ENCODE peak calls at places on chromosome 7, in nine cellular contexts. One of them, this sample, is unnamed.

GRCh38 chr7:101940830-101941229 is 123.4 kb downstream of the CUX1 start:
- DNase-seq in mucosa of descending colon: peak
- DNase-seq in PC-3: no peak
- DNase-seq in adrenal gland: no peak
- DNase-seq in lower lobe of right lung: no peak
- DNase-seq in astrocyte of the spinal cord: no peak
- DNase-seq in neural progenitor cell: peak
- DNase-seq in foreskin fibroblast: no peak
- DNase-seq in endodermal cell: peak
- DNase-seq in this sample: no peak

GRCh38 chr7:84535584-84536255 is 341.1 kb upstream of the SEMA3A start:
- DNase-seq in mucosa of descending colon: no peak
- DNase-seq in PC-3: no peak
- DNase-seq in adrenal gland: no peak
- DNase-seq in lower lobe of right lung: no peak
- DNase-seq in astrocyte of the spinal cord: no peak
- DNase-seq in neural progenitor cell: no peak
- DNase-seq in foreskin fibroblast: no peak
- DNase-seq in endodermal cell: no peak
- DNase-seq in this sample: no peak

GRCh38 chr7:151924508-151924907 is 31.7 kb upstream of the GALNTL5 start:
- DNase-seq in mucosa of descending colon: peak
- DNase-seq in PC-3: no peak
- DNase-seq in adrenal gland: no peak
- DNase-seq in lower lobe of right lung: no peak
- DNase-seq in astrocyte of the spinal cord: no peak
- DNase-seq in neural progenitor cell: no peak
- DNase-seq in foreskin fibroblast: no peak
- DNase-seq in endodermal cell: no peak
- DNase-seq in this sample: peak

GRCh38 chr7:102254521-102254920 is 32.1 kb upstream of the SH2B2 start:
- DNase-seq in mucosa of descending colon: no peak
- DNase-seq in PC-3: no peak
- DNase-seq in adrenal gland: no peak
- DNase-seq in lower lobe of right lung: no peak
- DNase-seq in astrocyte of the spinal cord: no peak
- DNase-seq in neural progenitor cell: no peak
- DNase-seq in foreskin fibroblast: no peak
- DNase-seq in endodermal cell: no peak
- DNase-seq in this sample: no peak

GRCh38 chr7:81618400-81619014 is 151.3 kb downstream of the HGF start:
- DNase-seq in mucosa of descending colon: no peak
- DNase-seq in PC-3: peak
- DNase-seq in adrenal gland: no peak
- DNase-seq in lower lobe of right lung: no peak
- DNase-seq in astrocyte of the spinal cord: peak
- DNase-seq in neural progenitor cell: no peak
- DNase-seq in foreskin fibroblast: peak
- DNase-seq in endodermal cell: no peak
- DNase-seq in this sample: no peak

GRCh38 chr7:51366930-51367613 is 50.5 kb upstream of the COBL start:
- DNase-seq in mucosa of descending colon: no peak
- DNase-seq in PC-3: peak
- DNase-seq in adrenal gland: peak
- DNase-seq in lower lobe of right lung: no peak
- DNase-seq in astrocyte of the spinal cord: peak
- DNase-seq in neural progenitor cell: peak
- DNase-seq in foreskin fibroblast: no peak
- DNase-seq in endodermal cell: peak
- DNase-seq in this sample: no peak

GRCh38 chr7:118826237-118826636 is 601.7 kb downstream of the ANKRD7 start:
- DNase-seq in mucosa of descending colon: no peak
- DNase-seq in PC-3: no peak
- DNase-seq in adrenal gland: no peak
- DNase-seq in lower lobe of right lung: no peak
- DNase-seq in astrocyte of the spinal cord: no peak
- DNase-seq in neural progenitor cell: no peak
- DNase-seq in foreskin fibroblast: no peak
- DNase-seq in endodermal cell: no peak
- DNase-seq in this sample: no peak

GRCh38 chr7:41098846-41099245 is 604.0 kb downstream of the INHBA start:
- DNase-seq in mucosa of descending colon: no peak
- DNase-seq in PC-3: no peak
- DNase-seq in adrenal gland: no peak
- DNase-seq in lower lobe of right lung: no peak
- DNase-seq in astrocyte of the spinal cord: no peak
- DNase-seq in neural progenitor cell: no peak
- DNase-seq in foreskin fibroblast: no peak
- DNase-seq in endodermal cell: no peak
- DNase-seq in this sample: no peak

GRCh38 chr7:2010551-2011265 is 222.0 kb downstream of the MAD1L1 start:
- DNase-seq in mucosa of descending colon: peak
- DNase-seq in PC-3: no peak
- DNase-seq in adrenal gland: no peak
- DNase-seq in lower lobe of right lung: peak
- DNase-seq in astrocyte of the spinal cord: no peak
- DNase-seq in neural progenitor cell: no peak
- DNase-seq in foreskin fibroblast: no peak
- DNase-seq in endodermal cell: no peak
- DNase-seq in this sample: no peak

GRCh38 chr7:140857048-140857447 is 67.7 kb downstream of the BRAF start:
- DNase-seq in mucosa of descending colon: no peak
- DNase-seq in PC-3: no peak
- DNase-seq in adrenal gland: no peak
- DNase-seq in lower lobe of right lung: no peak
- DNase-seq in astrocyte of the spinal cord: peak
- DNase-seq in neural progenitor cell: no peak
- DNase-seq in foreskin fibroblast: no peak
- DNase-seq in endodermal cell: no peak
- DNase-seq in this sample: no peak

GRCh38 chr7:44673324-44673723 is 66.9 kb downstream of the OGDH start:
- DNase-seq in mucosa of descending colon: no peak
- DNase-seq in PC-3: no peak
- DNase-seq in adrenal gland: peak
- DNase-seq in lower lobe of right lung: no peak
- DNase-seq in astrocyte of the spinal cord: no peak
- DNase-seq in neural progenitor cell: no peak
- DNase-seq in foreskin fibroblast: no peak
- DNase-seq in endodermal cell: no peak
- DNase-seq in this sample: no peak

GRCh38 chr7:47102442-47102841 is 479.5 kb downstream of the TNS3 start:
- DNase-seq in mucosa of descending colon: no peak
- DNase-seq in PC-3: no peak
- DNase-seq in adrenal gland: no peak
- DNase-seq in lower lobe of right lung: no peak
- DNase-seq in astrocyte of the spinal cord: no peak
- DNase-seq in neural progenitor cell: no peak
- DNase-seq in foreskin fibroblast: no peak
- DNase-seq in endodermal cell: no peak
- DNase-seq in this sample: no peak

GRCh38 chr7:36400023-36400422 is 10.4 kb downstream of the ANLN start:
- DNase-seq in mucosa of descending colon: no peak
- DNase-seq in PC-3: no peak
- DNase-seq in adrenal gland: no peak
- DNase-seq in lower lobe of right lung: no peak
- DNase-seq in astrocyte of the spinal cord: no peak
- DNase-seq in neural progenitor cell: no peak
- DNase-seq in foreskin fibroblast: no peak
- DNase-seq in endodermal cell: no peak
- DNase-seq in this sample: no peak

GRCh38 chr7:15889501-15889900 is 203.0 kb upstream of the MEOX2 start:
- DNase-seq in mucosa of descending colon: no peak
- DNase-seq in PC-3: peak
- DNase-seq in adrenal gland: peak
- DNase-seq in lower lobe of right lung: no peak
- DNase-seq in astrocyte of the spinal cord: no peak
- DNase-seq in neural progenitor cell: peak
- DNase-seq in foreskin fibroblast: no peak
- DNase-seq in endodermal cell: peak
- DNase-seq in this sample: no peak
- TF ChIP-seq CTCF in mucosa of descending colon: no peak
- TF ChIP-seq CTCF in PC-3: peak
- TF ChIP-seq CTCF in adrenal gland: peak
- TF ChIP-seq CTCF in lower lobe of right lung: peak
- TF ChIP-seq CTCF in astrocyte of the spinal cord: peak
- TF ChIP-seq CTCF in neural progenitor cell: peak
- TF ChIP-seq CTCF in foreskin fibroblast: no peak
- TF ChIP-seq CTCF in endodermal cell: peak
- TF ChIP-seq CTCF in this sample: peak

DNA sequence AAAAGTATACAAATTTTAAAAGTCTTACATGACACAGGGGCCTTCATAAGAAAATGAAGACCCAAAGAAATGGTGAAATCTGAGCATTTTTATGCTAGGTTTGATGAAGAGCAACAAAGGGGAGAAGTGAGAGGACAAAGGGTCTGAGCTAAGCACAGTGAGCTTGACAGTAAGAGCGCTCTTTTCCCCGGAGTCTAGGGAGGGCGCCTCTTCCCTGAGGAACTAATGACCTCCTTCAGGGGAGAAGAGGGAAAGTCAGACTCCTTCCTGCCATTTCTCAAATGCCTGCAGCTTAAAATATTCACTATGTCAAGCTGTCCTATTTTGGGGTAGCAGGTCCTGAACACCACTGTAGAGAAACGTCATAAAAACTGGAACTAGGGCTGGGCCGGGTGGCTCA is 18.1 kb upstream of the PAXIP1 start:
- DNase-seq in mucosa of descending colon: no peak
- DNase-seq in PC-3: no peak
- DNase-seq in adrenal gland: no peak
- DNase-seq in lower lobe of right lung: no peak
- DNase-seq in astrocyte of the spinal cord: no peak
- DNase-seq in neural progenitor cell: peak
- DNase-seq in foreskin fibroblast: no peak
- DNase-seq in endodermal cell: peak
- DNase-seq in this sample: peak
- TF ChIP-seq CTCF in mucosa of descending colon: no peak
- TF ChIP-seq CTCF in PC-3: no peak
- TF ChIP-seq CTCF in adrenal gland: no peak
- TF ChIP-seq CTCF in lower lobe of right lung: no peak
- TF ChIP-seq CTCF in astrocyte of the spinal cord: no peak
- TF ChIP-seq CTCF in neural progenitor cell: peak
- TF ChIP-seq CTCF in foreskin fibroblast: no peak
- TF ChIP-seq CTCF in endodermal cell: peak
- TF ChIP-seq CTCF in this sample: no peak

GRCh38 chr7:30182186-30182585 is 47.4 kb downstream of the MTURN start:
- DNase-seq in mucosa of descending colon: no peak
- DNase-seq in PC-3: no peak
- DNase-seq in adrenal gland: peak
- DNase-seq in lower lobe of right lung: no peak
- DNase-seq in astrocyte of the spinal cord: no peak
- DNase-seq in neural progenitor cell: no peak
- DNase-seq in foreskin fibroblast: no peak
- DNase-seq in endodermal cell: no peak
- DNase-seq in this sample: no peak

GRCh38 chr7:30181211-30181610 is 46.4 kb downstream of the MTURN start:
- DNase-seq in mucosa of descending colon: no peak
- DNase-seq in PC-3: no peak
- DNase-seq in adrenal gland: no peak
- DNase-seq in lower lobe of right lung: no peak
- DNase-seq in astrocyte of the spinal cord: no peak
- DNase-seq in neural progenitor cell: no peak
- DNase-seq in foreskin fibroblast: no peak
- DNase-seq in endodermal cell: no peak
- DNase-seq in this sample: no peak

GRCh38 chr7:30183712-30184372 is 49.1 kb downstream of the MTURN start:
- DNase-seq in mucosa of descending colon: no peak
- DNase-seq in PC-3: peak
- DNase-seq in adrenal gland: no peak
- DNase-seq in lower lobe of right lung: no peak
- DNase-seq in astrocyte of the spinal cord: no peak
- DNase-seq in neural progenitor cell: no peak
- DNase-seq in foreskin fibroblast: no peak
- DNase-seq in endodermal cell: no peak
- DNase-seq in this sample: no peak

GRCh38 chr7:30179016-30179436 is 44.2 kb downstream of the MTURN start:
- DNase-seq in mucosa of descending colon: no peak
- DNase-seq in PC-3: no peak
- DNase-seq in adrenal gland: no peak
- DNase-seq in lower lobe of right lung: no peak
- DNase-seq in astrocyte of the spinal cord: no peak
- DNase-seq in neural progenitor cell: no peak
- DNase-seq in foreskin fibroblast: no peak
- DNase-seq in endodermal cell: no peak
- DNase-seq in this sample: no peak

DNA sequence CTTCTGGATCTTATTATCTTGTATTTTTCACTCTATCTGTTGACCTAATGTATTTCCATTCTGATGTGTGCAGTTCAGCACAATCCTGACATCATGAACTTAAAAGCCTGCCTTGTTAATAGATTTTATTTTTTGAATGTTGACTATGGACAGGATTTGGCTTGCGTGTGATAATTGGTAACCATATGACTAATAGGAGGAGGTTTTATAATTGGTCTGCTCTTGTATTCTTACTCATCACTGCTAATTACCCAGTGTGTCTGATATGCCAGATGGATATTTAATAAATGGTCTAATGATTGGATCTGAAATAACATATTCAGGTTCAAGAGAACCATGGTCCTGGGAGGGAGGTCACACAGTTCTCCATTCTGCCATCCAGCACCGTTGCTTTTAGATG is 45.9 kb downstream of the MTURN start:
- DNase-seq in mucosa of descending colon: no peak
- DNase-seq in PC-3: no peak
- DNase-seq in adrenal gland: no peak
- DNase-seq in lower lobe of right lung: no peak
- DNase-seq in astrocyte of the spinal cord: no peak
- DNase-seq in neural progenitor cell: no peak
- DNase-seq in foreskin fibroblast: no peak
- DNase-seq in endodermal cell: no peak
- DNase-seq in this sample: no peak
- TF ChIP-seq CTCF in mucosa of descending colon: no peak
- TF ChIP-seq CTCF in PC-3: no peak
- TF ChIP-seq CTCF in adrenal gland: no peak
- TF ChIP-seq CTCF in lower lobe of right lung: no peak
- TF ChIP-seq CTCF in astrocyte of the spinal cord: no peak
- TF ChIP-seq CTCF in neural progenitor cell: no peak
- TF ChIP-seq CTCF in foreskin fibroblast: no peak
- TF ChIP-seq CTCF in endodermal cell: no peak
- TF ChIP-seq CTCF in this sample: no peak

DNA sequence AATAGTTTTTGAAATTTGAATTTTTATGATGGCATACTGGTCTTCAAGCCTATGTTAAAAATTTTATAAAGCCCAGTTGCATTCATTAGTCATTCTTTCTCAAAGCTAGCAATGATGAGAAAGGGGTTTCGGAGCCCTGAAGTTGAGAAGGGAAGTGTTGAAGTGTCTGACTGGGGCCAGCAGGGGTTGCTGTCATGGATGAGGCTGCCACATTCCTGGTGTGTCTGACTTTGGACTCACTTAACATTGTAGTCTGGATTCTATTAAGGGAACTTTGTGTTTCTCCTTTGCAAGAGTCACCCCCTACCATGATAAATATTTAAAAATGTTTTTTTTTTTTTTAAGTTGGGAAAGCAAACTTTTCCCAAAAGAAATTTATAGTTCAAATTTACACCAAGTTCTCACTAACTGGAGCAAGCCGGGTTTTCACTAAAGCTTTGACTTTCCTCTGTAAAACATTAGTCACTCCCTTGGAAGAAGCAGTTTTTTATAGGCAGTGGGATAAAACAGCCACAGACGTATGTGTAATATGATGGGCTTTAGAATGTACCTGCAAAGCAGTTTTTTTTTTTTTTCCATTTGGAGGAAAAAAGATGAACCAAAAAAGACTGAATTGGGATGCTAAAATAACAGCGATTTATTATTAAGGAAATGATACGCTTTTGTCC is 243.6 kb downstream of the TWIST1 start:
- DNase-seq in mucosa of descending colon: no peak
- DNase-seq in PC-3: peak
- DNase-seq in adrenal gland: no peak
- DNase-seq in lower lobe of right lung: no peak
- DNase-seq in astrocyte of the spinal cord: peak
- DNase-seq in neural progenitor cell: peak
- DNase-seq in foreskin fibroblast: peak
- DNase-seq in endodermal cell: peak
- DNase-seq in this sample: no peak
- TF ChIP-seq CTCF in mucosa of descending colon: no peak
- TF ChIP-seq CTCF in PC-3: peak
- TF ChIP-seq CTCF in adrenal gland: no peak
- TF ChIP-seq CTCF in lower lobe of right lung: no peak
- TF ChIP-seq CTCF in astrocyte of the spinal cord: peak
- TF ChIP-seq CTCF in neural progenitor cell: peak
- TF ChIP-seq CTCF in foreskin fibroblast: peak
- TF ChIP-seq CTCF in endodermal cell: peak
- TF ChIP-seq CTCF in this sample: peak

This sample was measured in osteocyte.